ENCODE peak calls at places on chromosomes 5 and 9, in seven cellular contexts. G, E, J, K, M, S and U are unnamed samples.

GRCh38 chr9:123220127-123220526 is 48.3 kb downstream of the STRBP start:
- DNase-seq in G (no peak), K (no peak), S (no peak), E (no peak), J (no peak), M (no peak), U (no peak)

GRCh38 chr5:52262844-52263243 is 524.9 kb upstream of the ITGA1 start:
- DNase-seq in M (no peak), J (no peak), E (no peak), K (no peak), G (no peak), S (no peak), U (no peak)

GRCh38 chr9:95938724-95939123 is 63.2 kb downstream of the ERCC6L2 start:
- DNase-seq in K (peak; percentile 9), J (no peak), S (no peak), G (no peak), M (no peak), E (no peak), U (no peak)

GRCh38 chr9:130143974-130144373 is 28.2 kb upstream of the NCS1 start:
- DNase-seq in G (no peak), K (peak; percentile 84), M (no peak), S (no peak), E (no peak), J (peak; percentile 57), U (no peak)

GRCh38 chr5:8363133-8363532 is 494.2 kb downstream of the MTRR start:
- DNase-seq in M (no peak), J (no peak), K (no peak), S (no peak), G (no peak), E (no peak), U (no peak)

GRCh38 chr5:171306141-171306540 is 2.9 kb upstream of the TLX3 start:
- DNase-seq in M (no peak), S (no peak), J (no peak), E (no peak), G (no peak), K (no peak), U (no peak)

GRCh38 chr5:28404363-28405071 is 1366.1 kb upstream of the CDH9 start:
- DNase-seq in J (no peak), G (no peak), E (no peak), K (no peak), M (no peak), S (no peak), U (no peak)

GRCh38 chr5:6396043-6396442 is 17.7 kb upstream of the MED10 start:
- DNase-seq in E (no peak), G (no peak), M (no peak), S (no peak), J (no peak), K (no peak), U (no peak)

GRCh38 chr5:7991125-7991821 is 122.3 kb downstream of the MTRR start:
- DNase-seq in S (no peak), M (no peak), G (no peak), E (no peak), K (no peak), J (peak; percentile 24), U (no peak)

GRCh38 chr5:137498301-137498735 is 808 bp downstream of the SPOCK1 start:
- DNase-seq in G (no peak), E (no peak), S (no peak), J (peak; percentile 34), M (no peak), K (peak; percentile 25), U (no peak)

GRCh38 chr9:136862849-136863622 is 3.1 kb downstream of the EDF1 start:
- DNase-seq in M (peak; percentile 71), E (no peak), G (peak; percentile 17), J (no peak), S (no peak), K (no peak), U (no peak)